ENCODE peak calls at places on chromosomes 11 and 22, in nine cellular contexts. One of them, this sample, is unnamed.

GRCh38 chr11:773425-773824 is 3.9 kb downstream of the GATD1 start:
- DNase-seq in HCT116: no peak
- DNase-seq in HepG2: no peak
- DNase-seq in A549: no peak
- DNase-seq in GM12878: no peak
- DNase-seq in GM23338: no peak
- DNase-seq in SK-N-SH: no peak
- DNase-seq in HL-60: no peak
- DNase-seq in K562: no peak
- DNase-seq in this sample: no peak

GRCh38 chr11:34394771-34395300 is 37.0 kb upstream of the ABTB2 start:
- DNase-seq in HCT116: no peak
- DNase-seq in HepG2: no peak
- DNase-seq in A549: no peak
- DNase-seq in GM12878: no peak
- DNase-seq in GM23338: no peak
- DNase-seq in SK-N-SH: no peak
- DNase-seq in HL-60: no peak
- DNase-seq in K562: no peak
- DNase-seq in this sample: no peak

GRCh38 chr22:49209452-49210195 is 618.0 kb downstream of the BRD1 start:
- DNase-seq in HCT116: no peak
- DNase-seq in HepG2: peak
- DNase-seq in A549: peak
- DNase-seq in GM12878: no peak
- DNase-seq in GM23338: no peak
- DNase-seq in SK-N-SH: peak
- DNase-seq in HL-60: no peak
- DNase-seq in K562: no peak
- DNase-seq in this sample: no peak

GRCh38 chr22:31947296-31947695 is 3.0 kb downstream of the YWHAH start:
- DNase-seq in HCT116: no peak
- DNase-seq in HepG2: peak
- DNase-seq in A549: peak
- DNase-seq in GM12878: no peak
- DNase-seq in GM23338: no peak
- DNase-seq in SK-N-SH: no peak
- DNase-seq in HL-60: peak
- DNase-seq in K562: peak
- DNase-seq in this sample: peak

GRCh38 chr22:39090426-39091064 is 6.5 kb upstream of the APOBEC3H start:
- DNase-seq in HCT116: no peak
- DNase-seq in HepG2: no peak
- DNase-seq in A549: no peak
- DNase-seq in GM12878: no peak
- DNase-seq in GM23338: no peak
- DNase-seq in SK-N-SH: no peak
- DNase-seq in HL-60: no peak
- DNase-seq in K562: no peak
- DNase-seq in this sample: no peak

GRCh38 chr11:19432370-19433163 is 191.8 kb upstream of the E2F8 start:
- DNase-seq in HCT116: no peak
- DNase-seq in HepG2: no peak
- DNase-seq in A549: no peak
- DNase-seq in GM12878: peak
- DNase-seq in GM23338: peak
- DNase-seq in SK-N-SH: no peak
- DNase-seq in HL-60: no peak
- DNase-seq in K562: no peak
- DNase-seq in this sample: no peak

GRCh38 chr11:126992065-126992803 is 8.3 kb downstream of the KIRREL3 start:
- DNase-seq in HCT116: no peak
- DNase-seq in HepG2: no peak
- DNase-seq in A549: peak
- DNase-seq in GM12878: no peak
- DNase-seq in GM23338: no peak
- DNase-seq in SK-N-SH: no peak
- DNase-seq in HL-60: no peak
- DNase-seq in K562: no peak
- DNase-seq in this sample: no peak

GRCh38 chr22:23088199-23088604 is 17.9 kb downstream of the GNAZ start:
- DNase-seq in HCT116: no peak
- DNase-seq in HepG2: no peak
- DNase-seq in A549: no peak
- DNase-seq in GM12878: no peak
- DNase-seq in GM23338: peak
- DNase-seq in SK-N-SH: no peak
- DNase-seq in HL-60: no peak
- DNase-seq in K562: peak
- DNase-seq in this sample: no peak

GRCh38 chr11:30364139-30364875 is 41.4 kb downstream of the ARL14EP start:
- DNase-seq in HCT116: no peak
- DNase-seq in HepG2: no peak
- DNase-seq in A549: no peak
- DNase-seq in GM12878: no peak
- DNase-seq in GM23338: peak
- DNase-seq in SK-N-SH: no peak
- DNase-seq in HL-60: no peak
- DNase-seq in K562: peak
- DNase-seq in this sample: no peak

GRCh38 chr22:23820748-23821211 is 18.0 kb downstream of the DERL3 start:
- DNase-seq in HCT116: no peak
- DNase-seq in HepG2: no peak
- DNase-seq in A549: no peak
- DNase-seq in GM12878: no peak
- DNase-seq in GM23338: no peak
- DNase-seq in SK-N-SH: peak
- DNase-seq in HL-60: no peak
- DNase-seq in K562: no peak
- DNase-seq in this sample: no peak

GRCh38 chr22:23143119-23143518 is 1.3 kb upstream of the RSPH14 start:
- DNase-seq in HCT116: no peak
- DNase-seq in HepG2: no peak
- DNase-seq in A549: no peak
- DNase-seq in GM12878: no peak
- DNase-seq in GM23338: no peak
- DNase-seq in SK-N-SH: no peak
- DNase-seq in HL-60: no peak
- DNase-seq in K562: no peak
- DNase-seq in this sample: no peak

GRCh38 chr22:33921576-33922181 is 1.4 kb upstream of the LARGE1 start:
- DNase-seq in HCT116: no peak
- DNase-seq in HepG2: peak
- DNase-seq in A549: peak
- DNase-seq in GM12878: no peak
- DNase-seq in GM23338: peak
- DNase-seq in SK-N-SH: peak
- DNase-seq in HL-60: no peak
- DNase-seq in K562: no peak
- DNase-seq in this sample: no peak

GRCh38 chr11:19763315-19763714 is 50.7 kb downstream of the NAV2 start:
- DNase-seq in HCT116: no peak
- DNase-seq in HepG2: no peak
- DNase-seq in A549: no peak
- DNase-seq in GM12878: no peak
- DNase-seq in GM23338: no peak
- DNase-seq in SK-N-SH: no peak
- DNase-seq in HL-60: no peak
- DNase-seq in K562: no peak
- DNase-seq in this sample: no peak

GRCh38 chr11:9700105-9700801 is 36.4 kb downstream of the SWAP70 start:
- DNase-seq in HCT116: no peak
- DNase-seq in HepG2: no peak
- DNase-seq in A549: no peak
- DNase-seq in GM12878: no peak
- DNase-seq in GM23338: no peak
- DNase-seq in SK-N-SH: no peak
- DNase-seq in HL-60: no peak
- DNase-seq in K562: no peak
- DNase-seq in this sample: no peak

DNA sequence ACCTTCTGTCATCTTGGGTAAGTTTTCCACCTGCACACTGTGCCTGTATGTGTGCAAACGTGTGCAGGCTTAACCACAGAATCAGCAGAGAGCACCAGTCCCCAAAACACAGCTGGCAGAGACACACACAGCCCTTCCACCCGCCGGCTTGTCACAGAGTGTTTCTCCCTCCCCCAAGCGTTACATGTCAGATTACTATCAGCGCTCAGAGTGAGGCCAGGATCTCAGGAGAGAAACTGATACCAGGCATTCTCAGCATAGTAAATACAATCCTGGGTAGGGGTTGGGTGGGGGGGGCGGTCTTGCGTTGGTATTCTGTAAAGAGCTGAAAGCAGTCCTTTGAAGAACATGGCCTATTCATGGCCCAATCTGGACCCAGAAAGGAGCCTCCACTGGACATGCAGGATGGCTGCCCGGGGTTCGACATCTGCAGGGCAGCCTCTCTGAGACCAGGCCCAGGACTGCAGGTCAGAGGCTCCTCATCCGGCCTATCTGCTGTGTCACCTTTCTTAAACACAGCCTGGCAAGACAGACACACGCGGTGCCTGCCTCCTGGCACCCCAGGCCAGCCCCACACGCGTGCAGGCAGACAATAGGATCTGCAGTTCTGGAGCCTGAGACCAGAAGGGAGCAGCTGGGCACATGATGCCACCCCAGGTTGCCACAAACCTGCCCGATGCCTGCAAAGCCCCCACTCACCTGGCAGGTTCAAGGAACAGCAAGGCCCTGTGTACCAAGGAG is 1.7 kb downstream of the OSBPL5 start:
- DNase-seq in HCT116: no peak
- DNase-seq in HepG2: no peak
- DNase-seq in A549: no peak
- DNase-seq in GM12878: no peak
- DNase-seq in GM23338: no peak
- DNase-seq in SK-N-SH: peak
- DNase-seq in HL-60: peak
- DNase-seq in K562: no peak
- DNase-seq in this sample: no peak
- TF ChIP-seq REST in HCT116: no peak
- TF ChIP-seq REST in HepG2: no peak
- TF ChIP-seq REST in A549: no peak
- TF ChIP-seq REST in GM12878: no peak
- TF ChIP-seq REST in GM23338: no peak
- TF ChIP-seq REST in SK-N-SH: no peak
- TF ChIP-seq REST in HL-60: no peak
- TF ChIP-seq REST in K562: no peak
- TF ChIP-seq REST in this sample: no peak

DNA sequence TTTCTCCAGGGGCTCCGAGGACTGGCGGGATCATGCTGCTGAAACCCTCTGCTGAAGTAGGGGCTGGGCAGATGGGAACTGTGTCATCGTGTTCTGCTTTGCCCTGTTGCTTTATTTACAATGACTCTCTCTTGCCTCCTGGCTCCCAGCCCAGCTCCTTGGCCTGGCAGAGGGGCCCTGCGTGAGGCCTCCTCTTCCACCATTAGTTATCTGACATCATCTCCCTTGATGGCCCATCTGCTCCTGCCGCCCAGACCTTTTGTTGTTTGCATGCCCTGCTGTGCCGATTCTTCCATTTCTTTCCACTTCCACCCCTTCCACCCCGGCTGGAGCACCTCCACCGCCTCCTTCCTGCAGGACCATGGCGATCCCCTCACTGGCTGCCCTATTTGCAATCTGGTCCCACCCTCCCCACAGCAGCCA is 201.0 kb downstream of the MYO18B start:
- DNase-seq in HCT116: no peak
- DNase-seq in HepG2: no peak
- DNase-seq in A549: peak
- DNase-seq in GM12878: no peak
- DNase-seq in GM23338: no peak
- DNase-seq in SK-N-SH: peak
- DNase-seq in HL-60: no peak
- DNase-seq in K562: no peak
- DNase-seq in this sample: no peak
- TF ChIP-seq REST in HCT116: no peak
- TF ChIP-seq REST in HepG2: no peak
- TF ChIP-seq REST in A549: no peak
- TF ChIP-seq REST in GM12878: no peak
- TF ChIP-seq REST in GM23338: no peak
- TF ChIP-seq REST in SK-N-SH: no peak
- TF ChIP-seq REST in HL-60: no peak
- TF ChIP-seq REST in K562: no peak
- TF ChIP-seq REST in this sample: no peak

DNA sequence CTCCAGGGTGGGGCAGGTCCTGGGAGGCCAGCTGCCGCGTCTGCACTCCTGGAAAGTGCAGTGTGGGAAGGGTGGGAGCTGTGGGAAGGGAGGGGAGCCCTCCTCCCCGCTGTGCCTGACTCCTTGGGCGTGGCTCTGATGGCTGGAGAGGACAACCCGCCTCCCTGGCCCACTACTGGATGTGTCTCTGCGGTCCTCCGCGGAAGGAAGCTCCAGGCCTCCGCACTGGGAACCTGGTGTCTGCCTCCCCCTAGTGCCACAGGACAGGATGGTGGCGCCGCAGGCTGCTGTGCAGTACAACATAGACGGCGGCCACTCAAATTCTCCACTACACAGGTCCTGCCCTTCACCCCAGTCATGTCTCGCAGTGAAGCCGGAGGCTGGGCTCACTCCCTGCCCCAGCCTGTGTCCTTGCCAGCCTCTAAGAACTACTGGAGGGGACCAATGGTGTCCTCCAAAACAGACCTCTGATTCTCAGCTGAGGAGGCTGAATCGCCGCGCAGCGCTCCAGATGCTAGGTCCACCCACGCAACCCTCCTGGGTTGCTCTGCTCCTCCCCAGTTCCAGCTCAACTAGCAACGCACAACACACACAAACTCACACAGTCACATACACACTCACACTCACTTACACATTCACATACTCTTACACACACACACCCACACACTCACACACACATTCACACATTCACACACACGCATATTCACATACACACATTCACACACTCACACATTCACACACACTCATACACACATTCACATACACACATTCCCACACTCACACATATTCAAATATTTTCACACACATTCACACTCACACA is 12.4 kb upstream of the DSCAML1 start:
- DNase-seq in HCT116: peak
- DNase-seq in HepG2: no peak
- DNase-seq in A549: peak
- DNase-seq in GM12878: no peak
- DNase-seq in GM23338: peak
- DNase-seq in SK-N-SH: peak
- DNase-seq in HL-60: peak
- DNase-seq in K562: peak
- DNase-seq in this sample: no peak
- TF ChIP-seq REST in HCT116: no peak
- TF ChIP-seq REST in HepG2: no peak
- TF ChIP-seq REST in A549: no peak
- TF ChIP-seq REST in GM12878: no peak
- TF ChIP-seq REST in GM23338: no peak
- TF ChIP-seq REST in SK-N-SH: no peak
- TF ChIP-seq REST in HL-60: no peak
- TF ChIP-seq REST in K562: no peak
- TF ChIP-seq REST in this sample: no peak

DNA sequence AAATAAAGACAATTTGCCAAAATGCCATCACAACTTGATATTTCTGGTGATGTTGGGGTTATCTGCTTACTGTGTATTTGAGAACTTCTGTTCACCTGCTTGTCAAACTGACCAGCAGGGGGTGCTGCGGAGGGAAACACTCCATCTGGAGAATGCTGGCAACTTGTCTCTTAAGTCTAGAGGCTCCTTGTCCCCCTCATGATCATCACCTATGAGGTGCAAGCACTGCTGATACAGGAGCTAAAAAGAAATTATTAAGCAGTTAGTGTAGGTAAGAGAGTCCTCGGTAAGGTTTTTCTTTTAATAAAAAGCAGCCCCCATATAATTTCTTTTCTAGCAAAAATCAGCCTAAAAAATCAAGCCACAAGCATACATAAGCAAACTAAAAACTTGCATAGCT is 32.7 kb upstream of the GLYATL1B start:
- DNase-seq in HCT116: peak
- DNase-seq in HepG2: peak
- DNase-seq in A549: peak
- DNase-seq in GM12878: no peak
- DNase-seq in GM23338: peak
- DNase-seq in SK-N-SH: peak
- DNase-seq in HL-60: peak
- DNase-seq in K562: peak
- DNase-seq in this sample: peak
- TF ChIP-seq REST in HCT116: no peak
- TF ChIP-seq REST in HepG2: no peak
- TF ChIP-seq REST in A549: no peak
- TF ChIP-seq REST in GM12878: no peak
- TF ChIP-seq REST in GM23338: no peak
- TF ChIP-seq REST in SK-N-SH: no peak
- TF ChIP-seq REST in HL-60: no peak
- TF ChIP-seq REST in K562: no peak
- TF ChIP-seq REST in this sample: no peak